ENCODE peak calls at places on chromosomes 3 and 15, in nine cellular contexts. T is heart right ventricle, E is fibroblast of mammary gland, J is natural killer cell, Q is IMR-90, Y is astrocyte of the spinal cord, U is osteocyte, A is stomach, G is gastrocnemius medialis. D is an unnamed sample.

GRCh38 chr15:56948766-56949105 is 30.3 kb downstream of the TCF12 start:
- DNase-seq in T (no peak), E (no peak), J (no peak), Q (peak; percentile 45), Y (peak; percentile 52), U (no peak), A (no peak), G (no peak), D (no peak)

GRCh38 chr15:94119923-94120775 is 111.2 kb upstream of the MCTP2 start:
- DNase-seq in T (peak; percentile 73), E (peak; percentile 94), J (peak; percentile 28), Q (peak; percentile 82), Y (peak; percentile 91), U (no peak), A (peak; percentile 60), G (peak; percentile 42), D (peak; percentile 87)

GRCh38 chr3:181358060-181358459 is 353.7 kb upstream of the SOX2 start:
- DNase-seq in T (no peak), E (no peak), J (no peak), Q (no peak), Y (no peak), U (no peak), A (no peak), G (no peak), D (no peak)

GRCh38 chr3:195250473-195251251 is 20.3 kb downstream of the XXYLT1 start:
- DNase-seq in T (peak; percentile 55), E (peak; percentile 60), J (peak; percentile 13), Q (no peak), Y (peak; percentile 38), U (peak; percentile 83), A (no peak), G (no peak), D (peak; percentile 70)

GRCh38 chr3:18443670-18444596 is 18.8 kb upstream of the SATB1 start:
- DNase-seq in T (no peak), E (no peak), J (peak; percentile 24), Q (no peak), Y (no peak), U (no peak), A (peak; percentile 33), G (no peak), D (no peak)

GRCh38 chr3:125585595-125586223 is 9.6 kb downstream of the OSBPL11 start:
- DNase-seq in T (peak; percentile 63), E (peak; percentile 80), J (no peak), Q (peak; percentile 82), Y (peak; percentile 73), U (no peak), A (peak; percentile 62), G (no peak), D (peak; percentile 77)

GRCh38 chr3:55746808-55747413 is 259.8 kb upstream of the WNT5A start:
- DNase-seq in T (no peak), E (peak; percentile 36), J (no peak), Q (peak; percentile 17), Y (peak; percentile 22), U (no peak), A (no peak), G (no peak), D (peak; percentile 40)

GRCh38 chr3:14862303-14862660 is 43.5 kb downstream of the FGD5 start:
- DNase-seq in T (no peak), E (no peak), J (no peak), Q (no peak), Y (no peak), U (no peak), A (no peak), G (no peak), D (no peak)

GRCh38 chr3:72341943-72342342 is 506.3 kb downstream of the SHQ1 start:
- DNase-seq in T (no peak), E (no peak), J (no peak), Q (no peak), Y (no peak), U (no peak), A (no peak), G (no peak), D (no peak)

GRCh38 chr3:61789861-61790260 is 228.5 kb downstream of the PTPRG start:
- DNase-seq in T (no peak), E (no peak), J (no peak), Q (no peak), Y (no peak), U (no peak), A (no peak), G (no peak), D (no peak)

GRCh38 chr3:160257606-160258005 is 32.4 kb downstream of the C3orf80 start:
- DNase-seq in T (no peak), E (no peak), J (no peak), Q (no peak), Y (no peak), U (no peak), A (no peak), G (no peak), D (no peak)

GRCh38 chr3:52240059-52240885 is 1.3 kb upstream of the TWF2 start:
- DNase-seq in T (peak; percentile 26), E (peak; percentile 98), J (no peak), Q (peak; percentile 98), Y (peak; percentile 85), U (no peak), A (no peak), G (peak; percentile 67), D (peak; percentile 95)
- TF ChIP-seq CTCF in T (no peak), E (no peak), J (no peak), Q (no peak), Y (peak; percentile 18), U (no peak), A (no peak), G (no peak), D (peak; percentile 8)

DNA sequence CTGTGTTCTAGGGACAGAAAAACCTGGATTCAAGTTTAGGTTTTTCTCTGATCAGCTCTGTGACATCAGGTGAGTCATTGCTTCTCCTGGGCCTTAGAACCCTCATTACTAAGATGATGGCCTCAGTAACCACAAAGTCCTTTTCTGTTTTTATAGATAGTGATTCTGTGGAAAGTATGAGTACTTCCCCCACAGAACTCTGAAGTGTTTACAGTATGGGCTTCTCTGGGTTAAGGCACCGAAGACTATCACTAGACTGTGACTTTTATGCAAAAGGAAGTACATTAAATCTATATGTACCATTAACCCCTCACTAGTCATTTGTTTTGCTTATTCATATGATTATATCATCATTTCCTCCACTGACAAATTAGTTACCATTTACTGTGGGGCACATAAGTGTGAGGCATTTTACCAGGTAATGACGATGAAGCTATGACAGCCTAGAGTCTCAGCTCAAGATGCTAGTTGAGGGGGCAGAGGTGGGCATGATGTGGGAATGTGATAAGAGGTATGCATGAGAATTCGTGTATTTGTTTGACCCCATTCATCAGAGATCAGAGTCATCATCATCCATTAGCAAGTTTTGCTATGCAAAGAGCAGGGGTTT is 15.0 kb upstream of the RORA start:
- DNase-seq in T (no peak), E (peak; percentile 26), J (no peak), Q (no peak), Y (no peak), U (no peak), A (no peak), G (no peak), D (no peak)
- TF ChIP-seq CTCF in T (no peak), E (no peak), J (no peak), Q (no peak), Y (no peak), U (no peak), A (no peak), G (no peak), D (no peak)

DNA sequence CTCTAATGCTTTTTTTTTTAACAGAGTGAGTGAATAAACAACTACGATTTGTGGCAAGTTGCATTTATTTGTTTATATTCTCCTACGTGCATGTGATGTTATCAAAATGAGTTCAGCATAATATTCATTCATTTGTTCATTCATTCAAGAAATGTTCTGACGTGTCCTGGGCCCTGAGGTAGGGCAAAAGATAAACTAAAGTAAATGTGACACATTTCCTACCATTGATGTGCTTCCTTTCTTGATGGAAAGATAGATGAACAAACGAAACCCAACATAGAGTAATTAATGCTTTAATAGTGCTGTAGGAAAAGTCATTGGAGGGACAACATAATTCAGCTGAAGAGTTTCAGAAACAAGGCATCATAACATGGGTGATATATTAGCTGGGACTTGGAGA is 261.5 kb upstream of the KCNMB2 start:
- DNase-seq in T (no peak), E (no peak), J (no peak), Q (no peak), Y (no peak), U (no peak), A (no peak), G (no peak), D (no peak)
- TF ChIP-seq CTCF in T (no peak), E (no peak), J (no peak), Q (no peak), Y (no peak), U (no peak), A (no peak), G (no peak), D (no peak)

GRCh38 chr3:19688767-19689166 is 245.2 kb downstream of the EFHB start:
- DNase-seq in T (no peak), E (no peak), J (no peak), Q (no peak), Y (no peak), U (no peak), A (no peak), G (no peak), D (no peak)
- TF ChIP-seq CTCF in T (no peak), E (no peak), J (no peak), Q (no peak), Y (no peak), U (no peak), A (no peak), G (no peak), D (no peak)